ENCODE peak calls at places on chromosome 18, in seven cellular contexts. One of them, this sample, is unnamed. For H3K9me3, the result is how much of the 10 kb centered on the place peaks cover.

GRCh38 chr18:8974279-8974678 is 128.2 kb upstream of the NDUFV2 start:
- DNase-seq in tibial artery: no peak
- DNase-seq in Caco-2: no peak
- DNase-seq in neuronal stem cell: no peak
- DNase-seq in mammary epithelial cell: no peak
- DNase-seq in right cardiac atrium: no peak
- DNase-seq in cardiac muscle cell: no peak
- DNase-seq in this sample: no peak

GRCh38 chr18:46761054-46761769 is 4.4 kb upstream of the ST8SIA5 start:
- DNase-seq in tibial artery: no peak
- DNase-seq in Caco-2: no peak
- DNase-seq in neuronal stem cell: no peak
- DNase-seq in mammary epithelial cell: no peak
- DNase-seq in right cardiac atrium: no peak
- DNase-seq in cardiac muscle cell: no peak
- DNase-seq in this sample: no peak

GRCh38 chr18:59820663-59821062 is 79.1 kb upstream of the PMAIP1 start:
- DNase-seq in tibial artery: no peak
- DNase-seq in Caco-2: no peak
- DNase-seq in neuronal stem cell: no peak
- DNase-seq in mammary epithelial cell: no peak
- DNase-seq in right cardiac atrium: no peak
- DNase-seq in cardiac muscle cell: no peak
- DNase-seq in this sample: no peak

GRCh38 chr18:54805571-54806334 is 22.5 kb upstream of the RAB27B start:
- DNase-seq in tibial artery: no peak
- DNase-seq in Caco-2: no peak
- DNase-seq in neuronal stem cell: no peak
- DNase-seq in mammary epithelial cell: peak
- DNase-seq in right cardiac atrium: no peak
- DNase-seq in cardiac muscle cell: peak
- DNase-seq in this sample: no peak

GRCh38 chr18:32057624-32058165 is 34.0 kb upstream of the RNF138 start:
- DNase-seq in tibial artery: no peak
- DNase-seq in Caco-2: no peak
- DNase-seq in neuronal stem cell: no peak
- DNase-seq in mammary epithelial cell: no peak
- DNase-seq in right cardiac atrium: no peak
- DNase-seq in cardiac muscle cell: no peak
- DNase-seq in this sample: no peak

GRCh38 chr18:65435529-65435928 is 315.3 kb upstream of the CDH7 start:
- DNase-seq in tibial artery: no peak
- DNase-seq in Caco-2: no peak
- DNase-seq in neuronal stem cell: no peak
- DNase-seq in mammary epithelial cell: no peak
- DNase-seq in right cardiac atrium: no peak
- DNase-seq in cardiac muscle cell: no peak
- DNase-seq in this sample: no peak

GRCh38 chr18:13217466-13217961 is 1.0 kb upstream of the LDLRAD4 start:
- DNase-seq in tibial artery: peak
- DNase-seq in Caco-2: no peak
- DNase-seq in neuronal stem cell: peak
- DNase-seq in mammary epithelial cell: peak
- DNase-seq in right cardiac atrium: peak
- DNase-seq in cardiac muscle cell: peak
- DNase-seq in this sample: peak

GRCh38 chr18:9838144-9838877 is 47.5 kb upstream of the TXNDC2 start:
- DNase-seq in tibial artery: no peak
- DNase-seq in Caco-2: no peak
- DNase-seq in neuronal stem cell: peak
- DNase-seq in mammary epithelial cell: no peak
- DNase-seq in right cardiac atrium: no peak
- DNase-seq in cardiac muscle cell: peak
- DNase-seq in this sample: peak

GRCh38 chr18:43279015-43279758 is 1.9 kb upstream of the SYT4 start:
- DNase-seq in tibial artery: no peak
- DNase-seq in Caco-2: no peak
- DNase-seq in neuronal stem cell: peak
- DNase-seq in mammary epithelial cell: peak
- DNase-seq in right cardiac atrium: no peak
- DNase-seq in cardiac muscle cell: peak
- DNase-seq in this sample: no peak

GRCh38 chr18:42437646-42438045 is 482.6 kb downstream of the PIK3C3 start:
- DNase-seq in tibial artery: no peak
- DNase-seq in Caco-2: no peak
- DNase-seq in neuronal stem cell: no peak
- DNase-seq in mammary epithelial cell: no peak
- DNase-seq in right cardiac atrium: no peak
- DNase-seq in cardiac muscle cell: no peak
- DNase-seq in this sample: peak

GRCh38 chr18:43125471-43125870 is 10.0 kb upstream of the RIT2 start:
- DNase-seq in tibial artery: no peak
- DNase-seq in Caco-2: no peak
- DNase-seq in neuronal stem cell: no peak
- DNase-seq in mammary epithelial cell: no peak
- DNase-seq in right cardiac atrium: no peak
- DNase-seq in cardiac muscle cell: no peak
- DNase-seq in this sample: no peak

GRCh38 chr18:60259052-60259681 is 113.4 kb downstream of the MC4R start:
- DNase-seq in tibial artery: no peak
- DNase-seq in Caco-2: no peak
- DNase-seq in neuronal stem cell: no peak
- DNase-seq in mammary epithelial cell: peak
- DNase-seq in right cardiac atrium: no peak
- DNase-seq in cardiac muscle cell: no peak
- DNase-seq in this sample: no peak

GRCh38 chr18:78805840-78806239 is 173.8 kb upstream of the SALL3 start:
- DNase-seq in tibial artery: peak
- DNase-seq in Caco-2: no peak
- DNase-seq in neuronal stem cell: no peak
- DNase-seq in mammary epithelial cell: no peak
- DNase-seq in right cardiac atrium: no peak
- DNase-seq in cardiac muscle cell: no peak
- DNase-seq in this sample: no peak

GRCh38 chr18:8424917-8425725 is 184.1 kb upstream of the RAB12 start:
- DNase-seq in tibial artery: no peak
- DNase-seq in Caco-2: no peak
- DNase-seq in neuronal stem cell: no peak
- DNase-seq in mammary epithelial cell: peak
- DNase-seq in right cardiac atrium: no peak
- DNase-seq in cardiac muscle cell: no peak
- DNase-seq in this sample: peak

GRCh38 chr18:55346961-55347740 is 240.8 kb downstream of the TCF4 start:
- DNase-seq in tibial artery: no peak
- DNase-seq in Caco-2: no peak
- DNase-seq in neuronal stem cell: no peak
- DNase-seq in mammary epithelial cell: no peak
- DNase-seq in right cardiac atrium: no peak
- DNase-seq in cardiac muscle cell: no peak
- DNase-seq in this sample: no peak

GRCh38 chr18:46867471-46868170 is 49.7 kb downstream of the PIAS2 start:
- DNase-seq in tibial artery: no peak
- DNase-seq in Caco-2: no peak
- DNase-seq in neuronal stem cell: no peak
- DNase-seq in mammary epithelial cell: no peak
- DNase-seq in right cardiac atrium: no peak
- DNase-seq in cardiac muscle cell: no peak
- DNase-seq in this sample: no peak

GRCh38 chr18:34956663-34957062 is 84.5 kb upstream of the MAPRE2 start:
- DNase-seq in tibial artery: no peak
- DNase-seq in Caco-2: no peak
- DNase-seq in neuronal stem cell: no peak
- DNase-seq in mammary epithelial cell: no peak
- DNase-seq in right cardiac atrium: no peak
- DNase-seq in cardiac muscle cell: no peak
- DNase-seq in this sample: no peak

GRCh38 chr18:12741351-12741750 is 38.5 kb downstream of the PSMG2 start:
- DNase-seq in tibial artery: no peak
- DNase-seq in Caco-2: no peak
- DNase-seq in neuronal stem cell: no peak
- DNase-seq in mammary epithelial cell: peak
- DNase-seq in right cardiac atrium: no peak
- DNase-seq in cardiac muscle cell: no peak
- DNase-seq in this sample: no peak

GRCh38 chr18:56245856-56246575 is 392.4 kb downstream of the TXNL1 start:
- DNase-seq in tibial artery: no peak
- DNase-seq in Caco-2: no peak
- DNase-seq in neuronal stem cell: no peak
- DNase-seq in mammary epithelial cell: no peak
- DNase-seq in right cardiac atrium: no peak
- DNase-seq in cardiac muscle cell: no peak
- DNase-seq in this sample: peak

GRCh38 chr18:3508576-3509559 is 58.9 kb downstream of the TGIF1 start:
- DNase-seq in tibial artery: no peak
- DNase-seq in Caco-2: no peak
- DNase-seq in neuronal stem cell: no peak
- DNase-seq in mammary epithelial cell: no peak
- DNase-seq in right cardiac atrium: no peak
- DNase-seq in cardiac muscle cell: no peak
- DNase-seq in this sample: no peak

GRCh38 chr18:31723998-31724711 is 36.5 kb downstream of the SLC25A52 start:
- DNase-seq in tibial artery: peak
- DNase-seq in Caco-2: no peak
- DNase-seq in neuronal stem cell: no peak
- DNase-seq in mammary epithelial cell: no peak
- DNase-seq in right cardiac atrium: peak
- DNase-seq in cardiac muscle cell: no peak
- DNase-seq in this sample: peak

GRCh38 chr18:41955688-41956087 is 654 bp downstream of the PIK3C3 start:
- DNase-seq in tibial artery: no peak
- DNase-seq in Caco-2: no peak
- DNase-seq in neuronal stem cell: no peak
- DNase-seq in mammary epithelial cell: peak
- DNase-seq in right cardiac atrium: no peak
- DNase-seq in cardiac muscle cell: no peak
- DNase-seq in this sample: no peak

GRCh38 chr18:70376137-70376913 is 87.5 kb downstream of the SOCS6 start:
- DNase-seq in tibial artery: no peak
- DNase-seq in Caco-2: peak
- DNase-seq in neuronal stem cell: no peak
- DNase-seq in mammary epithelial cell: no peak
- DNase-seq in right cardiac atrium: no peak
- DNase-seq in cardiac muscle cell: no peak
- DNase-seq in this sample: no peak

GRCh38 chr18:26228562-26229260 is 2.5 kb downstream of the TAF4B start:
- DNase-seq in tibial artery: no peak
- DNase-seq in Caco-2: no peak
- DNase-seq in neuronal stem cell: no peak
- DNase-seq in mammary epithelial cell: no peak
- DNase-seq in right cardiac atrium: no peak
- DNase-seq in cardiac muscle cell: no peak
- DNase-seq in this sample: peak
- H3K4me3 ChIP-seq in tibial artery: no peak
- H3K4me3 ChIP-seq in Caco-2: no peak
- H3K4me3 ChIP-seq in neuronal stem cell: no peak
- H3K4me3 ChIP-seq in mammary epithelial cell: no peak
- H3K4me3 ChIP-seq in right cardiac atrium: no peak
- H3K4me3 ChIP-seq in cardiac muscle cell: no peak
- H3K4me3 ChIP-seq in this sample: peak

GRCh38 chr18:48119204-48119603 is 188.7 kb upstream of the SMAD2 start:
- DNase-seq in tibial artery: no peak
- DNase-seq in Caco-2: no peak
- DNase-seq in neuronal stem cell: no peak
- DNase-seq in mammary epithelial cell: peak
- DNase-seq in right cardiac atrium: no peak
- DNase-seq in cardiac muscle cell: no peak
- DNase-seq in this sample: no peak
- H3K9me3 ChIP-seq in tibial artery: under half
- H3K9me3 ChIP-seq in Caco-2: under half
- H3K9me3 ChIP-seq in neuronal stem cell: under half
- H3K9me3 ChIP-seq in mammary epithelial cell: under half
- H3K9me3 ChIP-seq in right cardiac atrium: under half
- H3K9me3 ChIP-seq in cardiac muscle cell: under half
- H3K9me3 ChIP-seq in this sample: under half

GRCh38 chr18:77250501-77250925 is 865 bp downstream of the GALR1 start:
- DNase-seq in tibial artery: no peak
- DNase-seq in Caco-2: no peak
- DNase-seq in neuronal stem cell: peak
- DNase-seq in mammary epithelial cell: no peak
- DNase-seq in right cardiac atrium: no peak
- DNase-seq in cardiac muscle cell: no peak
- DNase-seq in this sample: no peak

GRCh38 chr18:77249583-77250500 is at the start of gene GALR1:
- DNase-seq in tibial artery: no peak
- DNase-seq in Caco-2: no peak
- DNase-seq in neuronal stem cell: peak
- DNase-seq in mammary epithelial cell: peak
- DNase-seq in right cardiac atrium: no peak
- DNase-seq in cardiac muscle cell: peak
- DNase-seq in this sample: peak

GRCh38 chr18:77250926-77251729 is 1.5 kb downstream of the GALR1 start:
- DNase-seq in tibial artery: no peak
- DNase-seq in Caco-2: no peak
- DNase-seq in neuronal stem cell: peak
- DNase-seq in mammary epithelial cell: no peak
- DNase-seq in right cardiac atrium: no peak
- DNase-seq in cardiac muscle cell: no peak
- DNase-seq in this sample: no peak

GRCh38 chr18:77251730-77252050 is 2.0 kb downstream of the GALR1 start:
- DNase-seq in tibial artery: no peak
- DNase-seq in Caco-2: no peak
- DNase-seq in neuronal stem cell: peak
- DNase-seq in mammary epithelial cell: no peak
- DNase-seq in right cardiac atrium: no peak
- DNase-seq in cardiac muscle cell: no peak
- DNase-seq in this sample: no peak

DNA sequence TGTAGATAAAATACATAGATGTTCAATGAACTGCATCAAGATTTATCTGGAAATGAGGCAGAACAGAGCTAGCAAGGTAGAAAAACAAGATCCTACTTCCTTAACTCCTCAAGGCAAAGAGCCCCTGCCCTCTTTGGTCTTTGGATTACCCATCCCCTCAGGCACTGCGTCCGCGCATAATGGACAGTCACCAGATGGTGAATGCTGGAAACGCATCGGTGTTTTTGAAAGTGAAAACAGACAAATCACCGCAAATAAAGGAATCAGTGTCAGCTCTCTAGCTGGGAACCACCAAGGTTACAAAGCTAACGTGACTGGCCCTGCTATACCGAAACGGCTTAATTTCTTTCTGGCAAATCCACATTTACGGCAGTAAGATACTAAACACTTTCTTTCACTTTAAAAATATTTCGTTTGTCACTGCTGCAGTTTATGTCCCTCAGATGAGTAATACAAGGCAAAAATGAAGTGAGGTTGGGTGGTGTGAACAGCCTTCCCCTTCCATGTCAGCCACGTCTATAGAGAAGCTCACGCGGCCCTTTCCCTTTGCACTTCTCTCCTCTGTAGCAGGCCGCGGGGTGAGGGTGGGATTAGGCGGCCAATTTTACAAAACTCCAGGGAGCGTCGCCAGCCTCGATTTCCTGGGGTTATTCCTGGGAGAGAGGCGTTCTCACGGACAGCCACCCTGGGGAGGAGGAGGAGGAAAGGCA is 620 bp upstream of the GALR1 start:
- DNase-seq in tibial artery: no peak
- DNase-seq in Caco-2: no peak
- DNase-seq in neuronal stem cell: peak
- DNase-seq in mammary epithelial cell: no peak
- DNase-seq in right cardiac atrium: no peak
- DNase-seq in cardiac muscle cell: no peak
- DNase-seq in this sample: no peak
- H3K4me3 ChIP-seq in tibial artery: peak
- H3K4me3 ChIP-seq in Caco-2: no peak
- H3K4me3 ChIP-seq in neuronal stem cell: no peak
- H3K4me3 ChIP-seq in mammary epithelial cell: no peak
- H3K4me3 ChIP-seq in right cardiac atrium: peak
- H3K4me3 ChIP-seq in cardiac muscle cell: peak
- H3K4me3 ChIP-seq in this sample: no peak

GRCh38 chr18:4888251-4888650 is 308.8 kb downstream of the AKAIN1 start:
- DNase-seq in tibial artery: no peak
- DNase-seq in Caco-2: no peak
- DNase-seq in neuronal stem cell: no peak
- DNase-seq in mammary epithelial cell: no peak
- DNase-seq in right cardiac atrium: no peak
- DNase-seq in cardiac muscle cell: no peak
- DNase-seq in this sample: no peak
- H3K9me3 ChIP-seq in tibial artery: under half
- H3K9me3 ChIP-seq in Caco-2: under half
- H3K9me3 ChIP-seq in neuronal stem cell: under half
- H3K9me3 ChIP-seq in mammary epithelial cell: under half
- H3K9me3 ChIP-seq in right cardiac atrium: under half
- H3K9me3 ChIP-seq in cardiac muscle cell: under half
- H3K9me3 ChIP-seq in this sample: under half